ENCODE peak calls at places on chromosome 3, in six cellular contexts. One of them, this sample, is unnamed.

GRCh38 chr3:193871093-193871485 is 264.9 kb upstream of the HES1 start:
- DNase-seq in EL: no peak
- DNase-seq in activated CD8-positive, alpha-beta T cell treated with anti-CD3 and anti-CD28 coated beads, Interleukin-2, amount 10 ng/mL, durations not matched to agents 7 days and 5 days: no peak
- DNase-seq in fibroblast of pulmonary artery: no peak
- DNase-seq in Kasumi-1: no peak
- DNase-seq in endothelial cell: no peak
- DNase-seq in this sample: no peak

GRCh38 chr3:8416965-8417364 is 84.7 kb upstream of the LMCD1 start:
- DNase-seq in Kasumi-1: peak
- DNase-seq in activated CD8-positive, alpha-beta T cell treated with anti-CD3 and anti-CD28 coated beads, Interleukin-2, amount 10 ng/mL, durations not matched to agents 7 days and 5 days: no peak
- DNase-seq in EL: peak
- DNase-seq in endothelial cell: no peak
- DNase-seq in fibroblast of pulmonary artery: peak
- DNase-seq in this sample: no peak

GRCh38 chr3:149090907-149091306 is 4.6 kb upstream of the HLTF start:
- DNase-seq in endothelial cell: no peak
- DNase-seq in EL: no peak
- DNase-seq in fibroblast of pulmonary artery: no peak
- DNase-seq in activated CD8-positive, alpha-beta T cell treated with anti-CD3 and anti-CD28 coated beads, Interleukin-2, amount 10 ng/mL, durations not matched to agents 7 days and 5 days: no peak
- DNase-seq in Kasumi-1: no peak
- DNase-seq in this sample: no peak

GRCh38 chr3:138877246-138877645 is 42.5 kb upstream of the PIK3CB start:
- DNase-seq in EL: no peak
- DNase-seq in endothelial cell: no peak
- DNase-seq in activated CD8-positive, alpha-beta T cell treated with anti-CD3 and anti-CD28 coated beads, Interleukin-2, amount 10 ng/mL, durations not matched to agents 7 days and 5 days: no peak
- DNase-seq in Kasumi-1: peak
- DNase-seq in fibroblast of pulmonary artery: no peak
- DNase-seq in this sample: no peak

GRCh38 chr3:151875759-151876158 is 2.3 kb downstream of the SUCNR1 start:
- DNase-seq in Kasumi-1: peak
- DNase-seq in activated CD8-positive, alpha-beta T cell treated with anti-CD3 and anti-CD28 coated beads, Interleukin-2, amount 10 ng/mL, durations not matched to agents 7 days and 5 days: no peak
- DNase-seq in EL: no peak
- DNase-seq in endothelial cell: no peak
- DNase-seq in fibroblast of pulmonary artery: peak
- DNase-seq in this sample: no peak

GRCh38 chr3:3089017-3089416 is 21.2 kb downstream of the IL5RA start:
- DNase-seq in activated CD8-positive, alpha-beta T cell treated with anti-CD3 and anti-CD28 coated beads, Interleukin-2, amount 10 ng/mL, durations not matched to agents 7 days and 5 days: no peak
- DNase-seq in EL: no peak
- DNase-seq in fibroblast of pulmonary artery: no peak
- DNase-seq in Kasumi-1: no peak
- DNase-seq in endothelial cell: no peak
- DNase-seq in this sample: no peak

GRCh38 chr3:42656680-42657610 is 3.4 kb downstream of the ZBTB47 start:
- DNase-seq in endothelial cell: no peak
- DNase-seq in fibroblast of pulmonary artery: no peak
- DNase-seq in Kasumi-1: no peak
- DNase-seq in activated CD8-positive, alpha-beta T cell treated with anti-CD3 and anti-CD28 coated beads, Interleukin-2, amount 10 ng/mL, durations not matched to agents 7 days and 5 days: no peak
- DNase-seq in EL: no peak
- DNase-seq in this sample: peak

GRCh38 chr3:25856902-25857518 is 67.1 kb downstream of the OXSM start:
- DNase-seq in activated CD8-positive, alpha-beta T cell treated with anti-CD3 and anti-CD28 coated beads, Interleukin-2, amount 10 ng/mL, durations not matched to agents 7 days and 5 days: peak
- DNase-seq in fibroblast of pulmonary artery: peak
- DNase-seq in endothelial cell: no peak
- DNase-seq in EL: peak
- DNase-seq in Kasumi-1: peak
- DNase-seq in this sample: no peak

GRCh38 chr3:171984883-171985282 is 54.5 kb upstream of the FNDC3B start:
- DNase-seq in EL: no peak
- DNase-seq in endothelial cell: no peak
- DNase-seq in Kasumi-1: peak
- DNase-seq in fibroblast of pulmonary artery: no peak
- DNase-seq in activated CD8-positive, alpha-beta T cell treated with anti-CD3 and anti-CD28 coated beads, Interleukin-2, amount 10 ng/mL, durations not matched to agents 7 days and 5 days: no peak
- DNase-seq in this sample: no peak

GRCh38 chr3:121545049-121545563 is 682 bp downstream of the POLQ start:
- DNase-seq in Kasumi-1: peak
- DNase-seq in EL: peak
- DNase-seq in endothelial cell: peak
- DNase-seq in fibroblast of pulmonary artery: peak
- DNase-seq in activated CD8-positive, alpha-beta T cell treated with anti-CD3 and anti-CD28 coated beads, Interleukin-2, amount 10 ng/mL, durations not matched to agents 7 days and 5 days: no peak
- DNase-seq in this sample: no peak

GRCh38 chr3:16516695-16517481 is 3.4 kb upstream of the RFTN1 start:
- DNase-seq in Kasumi-1: no peak
- DNase-seq in activated CD8-positive, alpha-beta T cell treated with anti-CD3 and anti-CD28 coated beads, Interleukin-2, amount 10 ng/mL, durations not matched to agents 7 days and 5 days: peak
- DNase-seq in fibroblast of pulmonary artery: peak
- DNase-seq in endothelial cell: peak
- DNase-seq in EL: peak
- DNase-seq in this sample: no peak

GRCh38 chr3:43096761-43097160 is 9.1 kb downstream of the POMGNT2 start:
- DNase-seq in EL: no peak
- DNase-seq in endothelial cell: no peak
- DNase-seq in activated CD8-positive, alpha-beta T cell treated with anti-CD3 and anti-CD28 coated beads, Interleukin-2, amount 10 ng/mL, durations not matched to agents 7 days and 5 days: no peak
- DNase-seq in Kasumi-1: no peak
- DNase-seq in fibroblast of pulmonary artery: no peak
- DNase-seq in this sample: no peak

GRCh38 chr3:149142647-149143046 is 13.2 kb downstream of the HPS3 start:
- DNase-seq in EL: no peak
- DNase-seq in activated CD8-positive, alpha-beta T cell treated with anti-CD3 and anti-CD28 coated beads, Interleukin-2, amount 10 ng/mL, durations not matched to agents 7 days and 5 days: no peak
- DNase-seq in endothelial cell: no peak
- DNase-seq in fibroblast of pulmonary artery: no peak
- DNase-seq in Kasumi-1: no peak
- DNase-seq in this sample: no peak

GRCh38 chr3:16072420-16073110 is 101.9 kb upstream of the GALNT15 start:
- DNase-seq in activated CD8-positive, alpha-beta T cell treated with anti-CD3 and anti-CD28 coated beads, Interleukin-2, amount 10 ng/mL, durations not matched to agents 7 days and 5 days: no peak
- DNase-seq in endothelial cell: no peak
- DNase-seq in Kasumi-1: no peak
- DNase-seq in EL: peak
- DNase-seq in fibroblast of pulmonary artery: no peak
- DNase-seq in this sample: no peak

GRCh38 chr3:127628788-127629456 is at the start of gene PODXL2:
- DNase-seq in activated CD8-positive, alpha-beta T cell treated with anti-CD3 and anti-CD28 coated beads, Interleukin-2, amount 10 ng/mL, durations not matched to agents 7 days and 5 days: peak
- DNase-seq in EL: peak
- DNase-seq in endothelial cell: peak
- DNase-seq in Kasumi-1: peak
- DNase-seq in fibroblast of pulmonary artery: peak
- DNase-seq in this sample: peak

GRCh38 chr3:167350245-167350862 is 29.7 kb downstream of the ZBBX start:
- DNase-seq in Kasumi-1: peak
- DNase-seq in activated CD8-positive, alpha-beta T cell treated with anti-CD3 and anti-CD28 coated beads, Interleukin-2, amount 10 ng/mL, durations not matched to agents 7 days and 5 days: no peak
- DNase-seq in fibroblast of pulmonary artery: peak
- DNase-seq in EL: no peak
- DNase-seq in endothelial cell: peak
- DNase-seq in this sample: no peak

GRCh38 chr3:160331127-160331937 is 67.7 kb downstream of the IFT80 start:
- DNase-seq in fibroblast of pulmonary artery: peak
- DNase-seq in Kasumi-1: no peak
- DNase-seq in activated CD8-positive, alpha-beta T cell treated with anti-CD3 and anti-CD28 coated beads, Interleukin-2, amount 10 ng/mL, durations not matched to agents 7 days and 5 days: no peak
- DNase-seq in EL: peak
- DNase-seq in endothelial cell: no peak
- DNase-seq in this sample: no peak

GRCh38 chr3:197408177-197408957 is 110.0 kb upstream of the DLG1 start:
- DNase-seq in endothelial cell: no peak
- DNase-seq in fibroblast of pulmonary artery: no peak
- DNase-seq in activated CD8-positive, alpha-beta T cell treated with anti-CD3 and anti-CD28 coated beads, Interleukin-2, amount 10 ng/mL, durations not matched to agents 7 days and 5 days: no peak
- DNase-seq in Kasumi-1: no peak
- DNase-seq in EL: no peak
- DNase-seq in this sample: peak

GRCh38 chr3:98961161-98962155 is 60.0 kb upstream of the DCBLD2 start:
- DNase-seq in EL: peak
- DNase-seq in fibroblast of pulmonary artery: peak
- DNase-seq in Kasumi-1: no peak
- DNase-seq in endothelial cell: no peak
- DNase-seq in activated CD8-positive, alpha-beta T cell treated with anti-CD3 and anti-CD28 coated beads, Interleukin-2, amount 10 ng/mL, durations not matched to agents 7 days and 5 days: no peak
- DNase-seq in this sample: no peak

GRCh38 chr3:150737874-150738679 is 24.9 kb downstream of the SIAH2 start:
- DNase-seq in EL: peak
- DNase-seq in Kasumi-1: no peak
- DNase-seq in fibroblast of pulmonary artery: peak
- DNase-seq in activated CD8-positive, alpha-beta T cell treated with anti-CD3 and anti-CD28 coated beads, Interleukin-2, amount 10 ng/mL, durations not matched to agents 7 days and 5 days: no peak
- DNase-seq in endothelial cell: no peak
- DNase-seq in this sample: no peak

GRCh38 chr3:28139967-28140634 is 101.3 kb upstream of the CMC1 start:
- DNase-seq in fibroblast of pulmonary artery: peak
- DNase-seq in endothelial cell: no peak
- DNase-seq in Kasumi-1: no peak
- DNase-seq in activated CD8-positive, alpha-beta T cell treated with anti-CD3 and anti-CD28 coated beads, Interleukin-2, amount 10 ng/mL, durations not matched to agents 7 days and 5 days: no peak
- DNase-seq in EL: peak
- DNase-seq in this sample: no peak

GRCh38 chr3:127289646-127290575 is 2.1 kb upstream of the PRR20G start:
- DNase-seq in endothelial cell: no peak
- DNase-seq in Kasumi-1: no peak
- DNase-seq in EL: peak
- DNase-seq in fibroblast of pulmonary artery: no peak
- DNase-seq in activated CD8-positive, alpha-beta T cell treated with anti-CD3 and anti-CD28 coated beads, Interleukin-2, amount 10 ng/mL, durations not matched to agents 7 days and 5 days: peak
- DNase-seq in this sample: no peak

GRCh38 chr3:194584435-194584776 is 48.8 kb downstream of the TMEM44 start:
- DNase-seq in activated CD8-positive, alpha-beta T cell treated with anti-CD3 and anti-CD28 coated beads, Interleukin-2, amount 10 ng/mL, durations not matched to agents 7 days and 5 days: no peak
- DNase-seq in endothelial cell: no peak
- DNase-seq in EL: no peak
- DNase-seq in Kasumi-1: peak
- DNase-seq in fibroblast of pulmonary artery: peak
- DNase-seq in this sample: no peak

GRCh38 chr3:119099785-119100184 is 46.2 kb upstream of the TEX55 start:
- DNase-seq in activated CD8-positive, alpha-beta T cell treated with anti-CD3 and anti-CD28 coated beads, Interleukin-2, amount 10 ng/mL, durations not matched to agents 7 days and 5 days: no peak
- DNase-seq in fibroblast of pulmonary artery: peak
- DNase-seq in Kasumi-1: no peak
- DNase-seq in EL: no peak
- DNase-seq in endothelial cell: no peak
- DNase-seq in this sample: no peak

GRCh38 chr3:16173696-16174355 is 654 bp upstream of the GALNT15 start:
- DNase-seq in EL: peak
- DNase-seq in Kasumi-1: no peak
- DNase-seq in activated CD8-positive, alpha-beta T cell treated with anti-CD3 and anti-CD28 coated beads, Interleukin-2, amount 10 ng/mL, durations not matched to agents 7 days and 5 days: no peak
- DNase-seq in fibroblast of pulmonary artery: no peak
- DNase-seq in endothelial cell: no peak
- DNase-seq in this sample: no peak

GRCh38 chr3:134406331-134407246 is 32.3 kb upstream of the AMOTL2 start:
- DNase-seq in endothelial cell: peak
- DNase-seq in Kasumi-1: no peak
- DNase-seq in EL: no peak
- DNase-seq in activated CD8-positive, alpha-beta T cell treated with anti-CD3 and anti-CD28 coated beads, Interleukin-2, amount 10 ng/mL, durations not matched to agents 7 days and 5 days: no peak
- DNase-seq in fibroblast of pulmonary artery: no peak
- DNase-seq in this sample: peak

GRCh38 chr3:134291300-134292254 is 40.9 kb upstream of the RYK start:
- DNase-seq in activated CD8-positive, alpha-beta T cell treated with anti-CD3 and anti-CD28 coated beads, Interleukin-2, amount 10 ng/mL, durations not matched to agents 7 days and 5 days: no peak
- DNase-seq in EL: peak
- DNase-seq in fibroblast of pulmonary artery: peak
- DNase-seq in Kasumi-1: no peak
- DNase-seq in endothelial cell: no peak
- DNase-seq in this sample: no peak

GRCh38 chr3:189530822-189531221 is 100.4 kb upstream of the TP63 start:
- DNase-seq in fibroblast of pulmonary artery: peak
- DNase-seq in activated CD8-positive, alpha-beta T cell treated with anti-CD3 and anti-CD28 coated beads, Interleukin-2, amount 10 ng/mL, durations not matched to agents 7 days and 5 days: no peak
- DNase-seq in endothelial cell: no peak
- DNase-seq in Kasumi-1: peak
- DNase-seq in EL: peak
- DNase-seq in this sample: no peak

GRCh38 chr3:105304487-105304886 is 62.2 kb upstream of the ALCAM start:
- DNase-seq in activated CD8-positive, alpha-beta T cell treated with anti-CD3 and anti-CD28 coated beads, Interleukin-2, amount 10 ng/mL, durations not matched to agents 7 days and 5 days: no peak
- DNase-seq in EL: peak
- DNase-seq in endothelial cell: no peak
- DNase-seq in fibroblast of pulmonary artery: peak
- DNase-seq in Kasumi-1: no peak
- DNase-seq in this sample: no peak

GRCh38 chr3:178041931-178042330 is 494.3 kb upstream of the KCNMB2 start:
- DNase-seq in fibroblast of pulmonary artery: no peak
- DNase-seq in activated CD8-positive, alpha-beta T cell treated with anti-CD3 and anti-CD28 coated beads, Interleukin-2, amount 10 ng/mL, durations not matched to agents 7 days and 5 days: no peak
- DNase-seq in EL: no peak
- DNase-seq in endothelial cell: no peak
- DNase-seq in Kasumi-1: no peak
- DNase-seq in this sample: no peak

GRCh38 chr3:138046955-138047354 is 37.0 kb downstream of the CLDN18 start:
- DNase-seq in EL: no peak
- DNase-seq in endothelial cell: no peak
- DNase-seq in activated CD8-positive, alpha-beta T cell treated with anti-CD3 and anti-CD28 coated beads, Interleukin-2, amount 10 ng/mL, durations not matched to agents 7 days and 5 days: no peak
- DNase-seq in fibroblast of pulmonary artery: no peak
- DNase-seq in Kasumi-1: no peak
- DNase-seq in this sample: no peak

This sample was measured in cardiac septum.